ENCODE peak calls at places on chromosomes 12 and 14, in ten cellular contexts. F, A, E, I, H, R, B, N, M and D are unnamed samples.

GRCh38 chr12:110809149-110809548 is 37.6 kb upstream of the CCDC63 start:
- DNase-seq in A (peak), M (no peak), N (no peak), B (no peak), H (no peak), F (no peak), I (no peak), R (no peak), E (peak), D (no peak)

GRCh38 chr12:38736821-38737220 is 168.6 kb downstream of the CPNE8 start:
- DNase-seq in H (no peak), I (no peak), A (no peak), B (no peak), M (no peak), F (no peak), R (peak), E (no peak), N (no peak), D (no peak)

GRCh38 chr12:104243551-104243950 is 28.0 kb downstream of the TXNRD1 start:
- DNase-seq in R (no peak), B (no peak), I (no peak), F (no peak), E (no peak), H (no peak), M (no peak), A (no peak), N (no peak), D (no peak)

GRCh38 chr14:55976619-55977018 is 141.6 kb upstream of the PELI2 start:
- DNase-seq in A (no peak), R (peak), I (no peak), F (no peak), H (no peak), E (no peak), M (no peak), B (no peak), N (no peak), D (peak)

GRCh38 chr14:75229923-75230792 is 48.5 kb upstream of the FOS start:
- DNase-seq in R (peak), H (no peak), B (no peak), N (peak), F (peak), A (peak), M (peak), I (no peak), E (peak), D (peak)

GRCh38 chr12:116735951-116736599 is 1.8 kb downstream of the SPRING1 start:
- DNase-seq in A (peak), E (peak), R (no peak), I (no peak), H (no peak), N (no peak), M (no peak), B (no peak), F (peak), D (peak)

GRCh38 chr12:26527702-26528101 is 305.3 kb downstream of the ITPR2 start:
- DNase-seq in I (no peak), A (no peak), R (no peak), E (no peak), B (no peak), H (no peak), N (no peak), M (no peak), F (no peak), D (no peak)

GRCh38 chr12:49863946-49864816 is 21.3 kb upstream of the BCDIN3D start:
- DNase-seq in H (no peak), M (no peak), N (no peak), A (no peak), R (no peak), F (no peak), E (no peak), I (no peak), B (no peak), D (no peak)

GRCh38 chr14:81264011-81264410 is 43.3 kb upstream of the GTF2A1 start:
- DNase-seq in N (no peak), H (no peak), E (no peak), M (no peak), B (no peak), I (no peak), F (no peak), R (no peak), A (no peak), D (no peak)

GRCh38 chr14:30115756-30116155 is 188.1 kb upstream of the PRKD1 start:
- DNase-seq in B (no peak), I (no peak), F (no peak), M (no peak), E (no peak), H (no peak), A (peak), R (no peak), N (no peak), D (no peak)

GRCh38 chr12:4001869-4002268 is 128.7 kb upstream of the PARP11 start:
- DNase-seq in H (no peak), F (no peak), I (no peak), M (no peak), N (no peak), A (no peak), R (no peak), B (no peak), E (no peak), D (no peak)

GRCh38 chr12:113432976-113433375 is 10.8 kb downstream of the SDSL start:
- DNase-seq in E (no peak), R (no peak), M (no peak), F (no peak), I (no peak), A (no peak), N (no peak), H (no peak), B (no peak), D (no peak)

GRCh38 chr12:51863921-51864700 is 15.6 kb upstream of the FIGNL2 start:
- DNase-seq in A (peak), F (peak), E (peak), H (no peak), I (no peak), R (peak), N (no peak), M (peak), B (no peak), D (no peak)

GRCh38 chr14:78486621-78487020 is 316.4 kb downstream of the NRXN3 start:
- DNase-seq in A (no peak), N (no peak), R (no peak), I (no peak), H (no peak), E (no peak), F (no peak), M (no peak), B (no peak), D (no peak)

GRCh38 chr12:114902665-114903393 is 218.9 kb upstream of the TBX3 start:
- DNase-seq in B (no peak), R (peak), A (no peak), F (no peak), H (no peak), M (no peak), N (no peak), E (no peak), I (no peak), D (no peak)

GRCh38 chr12:58893421-58893986 is 26.8 kb downstream of the LRIG3 start:
- DNase-seq in A (no peak), N (no peak), R (no peak), F (no peak), B (no peak), M (no peak), E (no peak), H (no peak), I (no peak), D (no peak)

GRCh38 chr14:37325332-37325731 is 127.6 kb downstream of the MIPOL1 start:
- DNase-seq in B (no peak), E (no peak), A (no peak), R (no peak), H (no peak), M (no peak), F (no peak), I (no peak), N (no peak), D (no peak)

GRCh38 chr12:32312049-32312670 is 87.2 kb upstream of the FGD4 start:
- DNase-seq in A (peak), I (no peak), N (no peak), R (peak), M (no peak), F (no peak), B (no peak), E (peak), H (peak), D (peak)

GRCh38 chr14:54040851-54041250 is 84.2 kb upstream of the BMP4 start:
- DNase-seq in H (no peak), R (no peak), A (no peak), M (no peak), I (no peak), N (no peak), B (no peak), E (no peak), F (no peak), D (peak)

GRCh38 chr12:132488127-132489077 is 1.5 kb upstream of the FBRSL1 start:
- DNase-seq in A (no peak), F (peak), M (peak), R (no peak), E (no peak), I (peak), B (no peak), H (no peak), N (peak), D (no peak)

GRCh38 chr14:92600318-92601053 is 86.9 kb downstream of the RIN3 start:
- DNase-seq in F (no peak), A (no peak), I (peak), R (peak), M (no peak), H (peak), B (no peak), E (no peak), N (no peak), D (no peak)

GRCh38 chr14:95321201-95321600 is 1.5 kb upstream of the CLMN start:
- DNase-seq in F (no peak), H (no peak), M (no peak), R (no peak), N (no peak), A (no peak), E (no peak), I (no peak), B (no peak), D (no peak)

GRCh38 chr12:132329739-132330548 is 555 bp upstream of the GALNT9 start:
- DNase-seq in R (no peak), A (no peak), E (no peak), F (no peak), N (no peak), M (no peak), H (no peak), I (no peak), B (no peak), D (no peak)

GRCh38 chr12:113422030-113422900 is at the start of gene SDSL:
- DNase-seq in B (peak), R (peak), H (peak), F (peak), E (peak), M (no peak), I (peak), A (peak), N (no peak), D (peak)

GRCh38 chr12:130714091-130714590 is 2.0 kb downstream of the RIMBP2 start:
- DNase-seq in M (no peak), A (peak), F (no peak), I (no peak), R (no peak), B (peak), N (no peak), E (peak), H (no peak), D (no peak)

GRCh38 chr12:68140576-68140975 is 19.0 kb downstream of the IFNG start:
- DNase-seq in A (peak), R (no peak), H (no peak), E (no peak), I (no peak), B (no peak), N (no peak), M (no peak), F (no peak), D (no peak)

GRCh38 chr12:45890276-45890675 is 100.1 kb downstream of the SCAF11 start:
- DNase-seq in B (no peak), N (no peak), R (no peak), M (no peak), I (no peak), F (no peak), H (no peak), A (no peak), E (no peak), D (no peak)

GRCh38 chr14:104732931-104733681 is 9.1 kb downstream of the ADSS1 start:
- DNase-seq in N (no peak), R (no peak), M (no peak), E (no peak), H (no peak), I (no peak), F (no peak), B (no peak), A (no peak), D (peak)

GRCh38 chr14:40221428-40221827 is 789.2 kb upstream of the FBXO33 start:
- DNase-seq in B (no peak), R (no peak), H (no peak), N (no peak), M (no peak), F (no peak), E (no peak), A (no peak), I (no peak), D (peak)

GRCh38 chr12:238736-239398 is 23.8 kb downstream of the SLC6A13 start:
- DNase-seq in E (no peak), I (no peak), N (no peak), B (no peak), H (no peak), F (no peak), A (no peak), R (no peak), M (no peak), D (no peak)

GRCh38 chr14:101774006-101774755 is 12.7 kb downstream of the PPP2R5C start:
- DNase-seq in B (peak), I (no peak), M (no peak), H (no peak), A (no peak), R (no peak), E (no peak), F (no peak), N (no peak), D (no peak)

GRCh38 chr12:119788783-119789182 is 88.3 kb downstream of the CIT start:
- DNase-seq in A (no peak), N (no peak), H (no peak), R (peak), M (no peak), E (no peak), F (no peak), I (no peak), B (no peak), D (peak)

GRCh38 chr12:68521321-68521839 is 89.3 kb upstream of the RAP1B start:
- DNase-seq in R (peak), F (no peak), E (no peak), B (no peak), M (no peak), I (no peak), H (no peak), N (no peak), A (no peak), D (no peak)

GRCh38 chr12:122021193-122021821 is 377 bp upstream of the BCL7A start:
- DNase-seq in N (peak), B (peak), H (no peak), M (peak), A (peak), R (peak), E (peak), F (peak), I (no peak), D (no peak)